ENCODE peak calls at places on chromosomes 1 and 21, in seven cellular contexts. N, S, E, P, B, O and V are unnamed samples.

GRCh38 chr1:42420911-42421585 is 34.8 kb downstream of the ZMYND12 start:
- DNase-seq in E (no peak), P (peak), B (peak), O (peak), N (peak), S (peak), V (peak)

GRCh38 chr1:177171536-177172123 is 872 bp downstream of the BRINP2 start:
- DNase-seq in E (no peak), B (no peak), O (no peak), N (no peak), S (no peak), P (no peak), V (no peak)

GRCh38 chr21:35168702-35169101 is 119.6 kb upstream of the RUNX1 start:
- DNase-seq in P (no peak), B (no peak), S (no peak), O (no peak), E (no peak), N (no peak), V (no peak)

GRCh38 chr1:77371396-77371795 is 89.6 kb downstream of the AK5 start:
- DNase-seq in N (peak), B (no peak), S (no peak), P (no peak), E (no peak), O (no peak), V (no peak)

GRCh38 chr1:2346691-2347408 is 44.5 kb downstream of the MORN1 start:
- DNase-seq in P (no peak), O (peak), B (no peak), E (peak), N (no peak), S (no peak), V (peak)

GRCh38 chr1:33670567-33670966 is 193.3 kb upstream of the HMGB4 start:
- DNase-seq in B (no peak), P (no peak), E (no peak), S (no peak), O (no peak), N (no peak), V (no peak)

GRCh38 chr1:199297174-199297573 is 658.3 kb downstream of the PTPRC start:
- DNase-seq in B (no peak), S (no peak), O (no peak), E (no peak), N (no peak), P (no peak), V (no peak)

GRCh38 chr1:115239148-115239820 is 98.8 kb downstream of the NGF start:
- DNase-seq in N (no peak), E (no peak), B (no peak), O (no peak), P (no peak), S (no peak), V (no peak)

GRCh38 chr21:36854391-36854790 is 112.1 kb downstream of the HLCS start:
- DNase-seq in B (no peak), O (no peak), E (no peak), P (no peak), S (no peak), N (no peak), V (peak)

GRCh38 chr1:210377934-210378333 is 49.2 kb downstream of the HHAT start:
- DNase-seq in S (no peak), P (no peak), B (no peak), N (no peak), E (no peak), O (no peak), V (no peak)

GRCh38 chr1:233090706-233091494 is 140.5 kb downstream of the NTPCR start:
- DNase-seq in E (no peak), N (no peak), S (no peak), O (no peak), P (no peak), B (no peak), V (no peak)